ENCODE peak calls at places on chromosomes 12 and 14, in nine cellular contexts. K, A, V, U, H, C, L, O and I are unnamed samples.

GRCh38 chr12:76980196-76980595 is 85.2 kb downstream of the E2F7 start:
- DNase-seq in K (no peak), A (no peak), V (no peak), U (no peak), H (no peak), C (no peak), L (no peak), O (no peak), I (no peak)

GRCh38 chr14:56794088-56794556 is 16.2 kb downstream of the OTX2 start:
- DNase-seq in K (no peak), A (peak; percentile 83), V (no peak), U (no peak), H (no peak), C (no peak), L (no peak), O (no peak), I (no peak)

GRCh38 chr12:58668831-58669230 is 251.5 kb downstream of the LRIG3 start:
- DNase-seq in K (no peak), A (no peak), V (no peak), U (no peak), H (no peak), C (peak; percentile 38), L (no peak), O (no peak), I (no peak)

GRCh38 chr12:88237954-88238353 is 95.8 kb downstream of the TMTC3 start:
- DNase-seq in K (no peak), A (no peak), V (no peak), U (no peak), H (no peak), C (peak; percentile 76), L (no peak), O (no peak), I (no peak)

GRCh38 chr12:103924761-103925641 is 5.2 kb upstream of the HSP90B1 start:
- DNase-seq in K (no peak), A (peak; percentile 74), V (no peak), U (peak; percentile 2), H (no peak), C (peak; percentile 78), L (no peak), O (no peak), I (peak; percentile 15)

GRCh38 chr14:21514341-21514740 is 3.2 kb upstream of the METTL3 start:
- DNase-seq in K (no peak), A (no peak), V (no peak), U (no peak), H (no peak), C (no peak), L (no peak), O (no peak), I (no peak)

GRCh38 chr12:19014243-19014642 is 115.3 kb upstream of the PLEKHA5 start:
- DNase-seq in K (no peak), A (no peak), V (no peak), U (no peak), H (no peak), C (no peak), L (no peak), O (no peak), I (no peak)

GRCh38 chr14:59761851-59762250 is 108.7 kb downstream of the RTN1 start:
- DNase-seq in K (no peak), A (no peak), V (no peak), U (no peak), H (no peak), C (no peak), L (no peak), O (no peak), I (no peak)

GRCh38 chr12:65526311-65526710 is 247.8 kb downstream of the MSRB3 start:
- DNase-seq in K (no peak), A (no peak), V (no peak), U (no peak), H (no peak), C (peak; percentile 75), L (no peak), O (no peak), I (no peak)

GRCh38 chr12:116861331-116861730 is 19.9 kb downstream of the HRK start:
- DNase-seq in K (peak; percentile 13), A (peak; percentile 77), V (no peak), U (no peak), H (peak; percentile 80), C (peak; percentile 78), L (no peak), O (peak; percentile 84), I (no peak)

GRCh38 chr12:93802698-93803097 is 125.5 kb downstream of the CRADD start:
- DNase-seq in K (no peak), A (no peak), V (no peak), U (no peak), H (no peak), C (peak; percentile 68), L (no peak), O (no peak), I (no peak)

GRCh38 chr12:117724545-117724944 is 244.2 kb downstream of the KSR2 start:
- DNase-seq in K (no peak), A (peak; percentile 21), V (no peak), U (no peak), H (no peak), C (peak; percentile 13), L (no peak), O (no peak), I (no peak)

GRCh38 chr14:73237219-73237785 is at the start of gene PAPLN:
- DNase-seq in K (peak; percentile 72), A (peak; percentile 77), V (no peak), U (no peak), H (no peak), C (peak; percentile 43), L (no peak), O (peak; percentile 80), I (peak; percentile 43)
- H3K27me3 ChIP-seq in K (peaks cover 7% of the 10 kb centered on the region), A (peaks cover 56% of the 10 kb centered on the region), V (peaks cover 14% of the 10 kb centered on the region), U (peaks cover 52% of the 10 kb centered on the region), H (no peaks in the 10 kb centered on the region), C (peaks cover 38% of the 10 kb centered on the region), L (peaks cover 63% of the 10 kb centered on the region), O (no peaks in the 10 kb centered on the region), I (peaks cover 3% of the 10 kb centered on the region)

GRCh38 chr12:112555621-112556233 is 137.0 kb downstream of the PTPN11 start:
- DNase-seq in K (no peak), A (no peak), V (no peak), U (no peak), H (no peak), C (no peak), L (no peak), O (no peak), I (no peak)
- H3K27me3 ChIP-seq in K (peaks cover 7% of the 10 kb centered on the region), A (no peaks in the 10 kb centered on the region), V (no peaks in the 10 kb centered on the region), U (no peaks in the 10 kb centered on the region), H (no peaks in the 10 kb centered on the region), C (peaks cover 11% of the 10 kb centered on the region), L (no peaks in the 10 kb centered on the region), O (peaks cover 2% of the 10 kb centered on the region), I (no peaks in the 10 kb centered on the region)

DNA sequence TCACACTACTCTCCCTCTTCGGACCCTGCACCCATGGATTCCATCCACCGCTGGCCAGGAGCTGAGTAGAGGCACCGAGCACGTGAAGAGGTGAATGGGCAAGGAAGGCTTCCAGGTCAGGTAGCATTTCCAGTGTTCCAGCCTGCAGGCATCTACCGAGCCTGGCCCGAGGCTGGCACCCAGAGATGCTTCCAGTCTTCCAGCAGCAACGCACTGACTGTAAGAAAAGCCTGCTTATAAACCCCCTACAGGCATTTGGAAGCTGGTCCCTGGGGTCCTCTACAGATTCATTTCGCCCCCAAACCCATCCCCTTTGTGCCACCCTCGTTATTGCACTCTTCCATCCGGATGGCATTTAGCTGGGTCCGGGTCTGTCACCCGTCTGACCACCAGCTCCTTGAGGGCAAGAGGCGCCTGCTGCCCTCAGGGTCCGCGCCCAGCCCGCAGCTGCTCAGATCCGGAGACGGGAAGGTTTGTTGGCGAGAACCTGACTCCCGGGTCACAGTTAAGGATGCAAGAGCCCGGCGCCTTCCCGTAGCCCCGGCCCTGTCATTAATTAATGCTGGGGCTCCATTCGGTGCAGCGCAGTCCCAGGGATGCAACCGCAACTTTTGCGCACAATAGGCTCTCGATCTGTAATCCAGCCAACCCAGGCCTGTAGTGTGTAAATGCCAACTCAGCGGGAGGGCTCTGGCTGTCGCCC is 614 bp upstream of the MARK3 start:
- DNase-seq in K (no peak), A (no peak), V (no peak), U (no peak), H (no peak), C (peak; percentile 15), L (no peak), O (no peak), I (no peak)
- H3K27me3 ChIP-seq in K (no peaks in the 10 kb centered on the region), A (peaks cover 8% of the 10 kb centered on the region), V (no peaks in the 10 kb centered on the region), U (no peaks in the 10 kb centered on the region), H (no peaks in the 10 kb centered on the region), C (no peaks in the 10 kb centered on the region), L (peaks cover 6% of the 10 kb centered on the region), O (no peaks in the 10 kb centered on the region), I (no peaks in the 10 kb centered on the region)

DNA sequence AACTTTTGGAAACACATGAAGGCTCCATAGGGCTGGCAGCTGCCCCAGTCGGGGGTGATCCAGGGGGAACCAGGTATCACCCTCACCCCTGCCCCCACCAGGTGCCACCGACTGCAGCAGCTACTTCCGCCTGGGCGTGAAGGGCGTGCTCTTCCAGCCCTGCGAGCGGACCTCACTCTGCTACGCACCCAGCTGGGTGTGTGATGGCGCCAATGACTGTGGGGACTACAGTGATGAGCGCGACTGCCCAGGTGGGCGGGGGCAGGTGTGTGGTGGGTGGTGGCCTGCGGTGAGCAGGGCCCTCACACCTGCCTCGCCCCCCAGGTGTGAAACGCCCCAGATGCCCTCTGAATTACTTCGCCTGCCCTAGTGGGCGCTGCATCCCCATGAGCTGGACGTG is 22.3 kb upstream of the NXPH4 start:
- DNase-seq in K (no peak), A (no peak), V (no peak), U (no peak), H (no peak), C (no peak), L (no peak), O (no peak), I (no peak)
- H3K27me3 ChIP-seq in K (no peaks in the 10 kb centered on the region), A (no peaks in the 10 kb centered on the region), V (no peaks in the 10 kb centered on the region), U (no peaks in the 10 kb centered on the region), H (no peaks in the 10 kb centered on the region), C (no peaks in the 10 kb centered on the region), L (no peaks in the 10 kb centered on the region), O (no peaks in the 10 kb centered on the region), I (no peaks in the 10 kb centered on the region)

DNA sequence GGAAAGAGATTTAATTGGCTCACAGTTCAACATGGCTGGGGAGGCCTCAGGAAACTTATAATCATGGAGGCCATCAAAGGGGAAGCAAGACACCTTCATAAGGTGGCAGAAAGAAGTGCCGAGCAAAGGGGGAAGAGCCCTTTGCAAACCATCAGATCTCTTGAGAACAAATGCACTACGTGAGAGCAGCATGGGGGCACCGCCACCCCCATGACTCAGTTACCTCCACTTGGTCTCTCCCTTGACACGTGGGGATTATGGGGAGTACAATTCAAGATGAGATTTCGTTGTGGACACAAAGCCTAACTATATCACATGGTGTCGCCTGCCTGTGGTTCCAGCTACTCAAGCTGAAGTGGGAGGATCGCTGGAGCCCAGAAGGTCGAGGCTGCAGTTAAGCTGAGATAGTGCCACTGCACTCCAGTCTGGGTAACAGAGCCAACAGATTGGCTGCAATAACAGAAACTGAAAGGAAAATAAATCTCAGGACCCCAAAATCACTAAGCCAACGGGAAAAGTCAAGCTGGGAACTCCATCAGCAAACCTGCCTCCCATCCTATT is 10.0 kb upstream of the CDCA4 start:
- DNase-seq in K (no peak), A (no peak), V (no peak), U (no peak), H (no peak), C (no peak), L (no peak), O (no peak), I (no peak)
- H3K27me3 ChIP-seq in K (no peaks in the 10 kb centered on the region), A (peaks cover 26% of the 10 kb centered on the region), V (no peaks in the 10 kb centered on the region), U (no peaks in the 10 kb centered on the region), H (no peaks in the 10 kb centered on the region), C (no peaks in the 10 kb centered on the region), L (no peaks in the 10 kb centered on the region), O (no peaks in the 10 kb centered on the region), I (no peaks in the 10 kb centered on the region)

GRCh38 chr12:28513983-28514382 is 323.7 kb downstream of the CCDC91 start:
- DNase-seq in K (no peak), A (no peak), V (no peak), U (no peak), H (no peak), C (no peak), L (no peak), O (no peak), I (no peak)
- H3K27me3 ChIP-seq in K (no peaks in the 10 kb centered on the region), A (no peaks in the 10 kb centered on the region), V (no peaks in the 10 kb centered on the region), U (no peaks in the 10 kb centered on the region), H (no peaks in the 10 kb centered on the region), C (no peaks in the 10 kb centered on the region), L (no peaks in the 10 kb centered on the region), O (no peaks in the 10 kb centered on the region), I (no peaks in the 10 kb centered on the region)